ENCODE peak calls at places on chromosome 5, in six cellular contexts. M, P, X, K, H and Q are unnamed samples.

GRCh38 chr5:78666041-78666444 is 17.5 kb upstream of the LHFPL2 start:
- DNase-seq in K (no peak), P (no peak), X (no peak), H (no peak), M (peak), Q (no peak)

GRCh38 chr5:285991-286557 is 14.6 kb downstream of the PDCD6 start:
- DNase-seq in M (no peak), H (no peak), K (no peak), P (peak), X (no peak), Q (no peak)

GRCh38 chr5:1687301-1687970 is 112.2 kb downstream of the MRPL36 start:
- DNase-seq in P (no peak), K (no peak), H (no peak), M (no peak), X (no peak), Q (no peak)

GRCh38 chr5:94181940-94182339 is 436.5 kb downstream of the KIAA0825 start:
- DNase-seq in H (no peak), K (no peak), P (no peak), X (no peak), M (peak), Q (no peak)

GRCh38 chr5:172905771-172906170 is 53.5 kb upstream of the RPL26L1 start:
- DNase-seq in H (no peak), X (no peak), K (no peak), P (no peak), M (no peak), Q (no peak)

GRCh38 chr5:58871648-58872242 is 288.9 kb downstream of the RAB3C start:
- DNase-seq in P (no peak), K (no peak), M (peak), X (peak), H (peak), Q (no peak)

GRCh38 chr5:82735160-82735789 is 341.9 kb downstream of the TMEM167A start:
- DNase-seq in X (no peak), P (no peak), H (no peak), M (no peak), K (no peak), Q (no peak)

GRCh38 chr5:146630467-146630866 is 114.5 kb upstream of the GPR151 start:
- DNase-seq in X (no peak), P (no peak), H (no peak), K (no peak), M (no peak), Q (no peak)

GRCh38 chr5:128532127-128532526 is 5.9 kb downstream of the FBN2 start:
- DNase-seq in M (no peak), X (no peak), P (no peak), H (no peak), K (no peak), Q (no peak)

GRCh38 chr5:9440517-9440916 is 105.4 kb downstream of the SEMA5A start:
- DNase-seq in P (no peak), M (no peak), K (no peak), X (no peak), H (no peak), Q (no peak)

GRCh38 chr5:122507581-122507980 is 195.5 kb downstream of the SNCAIP start:
- DNase-seq in M (no peak), X (peak), K (no peak), H (no peak), P (no peak), Q (no peak)

GRCh38 chr5:116455061-116455460 is 119.6 kb downstream of the SEMA6A start:
- DNase-seq in M (no peak), P (no peak), H (no peak), K (no peak), X (peak), Q (no peak)

GRCh38 chr5:35657877-35658276 is 40.2 kb downstream of the SPEF2 start:
- DNase-seq in M (no peak), H (no peak), P (no peak), K (no peak), X (no peak), Q (no peak)

GRCh38 chr5:112643339-112643971 is 94.2 kb upstream of the APC start:
- DNase-seq in M (no peak), P (no peak), H (no peak), X (no peak), K (no peak), Q (no peak)

GRCh38 chr5:126683912-126684311 is 83.2 kb downstream of the PHAX start:
- DNase-seq in K (no peak), X (no peak), M (no peak), P (no peak), H (no peak), Q (no peak)